ENCODE peak calls at places on chromosomes 3 and 15, in eight cellular contexts. One of them, this sample, is unnamed. For H3K27me3, the result is how much of the 10 kb centered on the place peaks cover.

GRCh38 chr3:134318166-134318565 is 56.1 kb downstream of the AMOTL2 start:
- DNase-seq in ovary: peak
- DNase-seq in stomach: no peak
- DNase-seq in upper lobe of left lung: no peak
- DNase-seq in colonic mucosa: peak
- DNase-seq in keratinocyte: no peak
- DNase-seq in cardiac muscle cell: no peak
- DNase-seq in bronchial epithelial cell: no peak
- DNase-seq in this sample: no peak

GRCh38 chr15:42137461-42138261 is 18.8 kb downstream of the PLA2G4F start:
- DNase-seq in ovary: no peak
- DNase-seq in stomach: peak
- DNase-seq in upper lobe of left lung: no peak
- DNase-seq in colonic mucosa: peak
- DNase-seq in keratinocyte: no peak
- DNase-seq in cardiac muscle cell: peak
- DNase-seq in bronchial epithelial cell: peak
- DNase-seq in this sample: no peak

GRCh38 chr3:182092662-182093262 is 381.0 kb downstream of the SOX2 start:
- DNase-seq in ovary: no peak
- DNase-seq in stomach: no peak
- DNase-seq in upper lobe of left lung: no peak
- DNase-seq in colonic mucosa: no peak
- DNase-seq in keratinocyte: no peak
- DNase-seq in cardiac muscle cell: no peak
- DNase-seq in bronchial epithelial cell: no peak
- DNase-seq in this sample: peak

GRCh38 chr3:134078169-134078821 is 48.6 kb upstream of the SLCO2A1 start:
- DNase-seq in ovary: no peak
- DNase-seq in stomach: no peak
- DNase-seq in upper lobe of left lung: no peak
- DNase-seq in colonic mucosa: no peak
- DNase-seq in keratinocyte: no peak
- DNase-seq in cardiac muscle cell: no peak
- DNase-seq in bronchial epithelial cell: no peak
- DNase-seq in this sample: no peak

GRCh38 chr3:69309810-69310209 is 76.1 kb downstream of the FRMD4B start:
- DNase-seq in ovary: no peak
- DNase-seq in stomach: no peak
- DNase-seq in upper lobe of left lung: no peak
- DNase-seq in colonic mucosa: peak
- DNase-seq in keratinocyte: no peak
- DNase-seq in cardiac muscle cell: peak
- DNase-seq in bronchial epithelial cell: peak
- DNase-seq in this sample: no peak

GRCh38 chr3:94036909-94037507 is 8.6 kb upstream of the STX19 start:
- DNase-seq in ovary: no peak
- DNase-seq in stomach: no peak
- DNase-seq in upper lobe of left lung: no peak
- DNase-seq in colonic mucosa: no peak
- DNase-seq in keratinocyte: no peak
- DNase-seq in cardiac muscle cell: peak
- DNase-seq in bronchial epithelial cell: peak
- DNase-seq in this sample: no peak

GRCh38 chr3:15159501-15160136 is 46.4 kb upstream of the CAPN7 start:
- DNase-seq in ovary: no peak
- DNase-seq in stomach: no peak
- DNase-seq in upper lobe of left lung: no peak
- DNase-seq in colonic mucosa: no peak
- DNase-seq in keratinocyte: no peak
- DNase-seq in cardiac muscle cell: peak
- DNase-seq in bronchial epithelial cell: no peak
- DNase-seq in this sample: no peak

GRCh38 chr3:102471001-102471400 is 36.2 kb downstream of the ZPLD1 start:
- DNase-seq in ovary: no peak
- DNase-seq in stomach: no peak
- DNase-seq in upper lobe of left lung: no peak
- DNase-seq in colonic mucosa: no peak
- DNase-seq in keratinocyte: no peak
- DNase-seq in cardiac muscle cell: no peak
- DNase-seq in bronchial epithelial cell: no peak
- DNase-seq in this sample: no peak

GRCh38 chr3:88767746-88768145 is 339.7 kb upstream of the EPHA3 start:
- DNase-seq in ovary: no peak
- DNase-seq in stomach: no peak
- DNase-seq in upper lobe of left lung: no peak
- DNase-seq in colonic mucosa: no peak
- DNase-seq in keratinocyte: no peak
- DNase-seq in cardiac muscle cell: no peak
- DNase-seq in bronchial epithelial cell: no peak
- DNase-seq in this sample: no peak

GRCh38 chr3:170761103-170761502 is 108.9 kb downstream of the RPL22L1 start:
- DNase-seq in ovary: no peak
- DNase-seq in stomach: no peak
- DNase-seq in upper lobe of left lung: no peak
- DNase-seq in colonic mucosa: no peak
- DNase-seq in keratinocyte: no peak
- DNase-seq in cardiac muscle cell: no peak
- DNase-seq in bronchial epithelial cell: peak
- DNase-seq in this sample: no peak

GRCh38 chr3:155702745-155703581 is 41.9 kb downstream of the PLCH1 start:
- DNase-seq in ovary: no peak
- DNase-seq in stomach: no peak
- DNase-seq in upper lobe of left lung: peak
- DNase-seq in colonic mucosa: no peak
- DNase-seq in keratinocyte: no peak
- DNase-seq in cardiac muscle cell: no peak
- DNase-seq in bronchial epithelial cell: peak
- DNase-seq in this sample: no peak

GRCh38 chr3:140768921-140769320 is 91.1 kb downstream of the TRIM42 start:
- DNase-seq in ovary: no peak
- DNase-seq in stomach: no peak
- DNase-seq in upper lobe of left lung: no peak
- DNase-seq in colonic mucosa: no peak
- DNase-seq in keratinocyte: no peak
- DNase-seq in cardiac muscle cell: no peak
- DNase-seq in bronchial epithelial cell: no peak
- DNase-seq in this sample: no peak

DNA sequence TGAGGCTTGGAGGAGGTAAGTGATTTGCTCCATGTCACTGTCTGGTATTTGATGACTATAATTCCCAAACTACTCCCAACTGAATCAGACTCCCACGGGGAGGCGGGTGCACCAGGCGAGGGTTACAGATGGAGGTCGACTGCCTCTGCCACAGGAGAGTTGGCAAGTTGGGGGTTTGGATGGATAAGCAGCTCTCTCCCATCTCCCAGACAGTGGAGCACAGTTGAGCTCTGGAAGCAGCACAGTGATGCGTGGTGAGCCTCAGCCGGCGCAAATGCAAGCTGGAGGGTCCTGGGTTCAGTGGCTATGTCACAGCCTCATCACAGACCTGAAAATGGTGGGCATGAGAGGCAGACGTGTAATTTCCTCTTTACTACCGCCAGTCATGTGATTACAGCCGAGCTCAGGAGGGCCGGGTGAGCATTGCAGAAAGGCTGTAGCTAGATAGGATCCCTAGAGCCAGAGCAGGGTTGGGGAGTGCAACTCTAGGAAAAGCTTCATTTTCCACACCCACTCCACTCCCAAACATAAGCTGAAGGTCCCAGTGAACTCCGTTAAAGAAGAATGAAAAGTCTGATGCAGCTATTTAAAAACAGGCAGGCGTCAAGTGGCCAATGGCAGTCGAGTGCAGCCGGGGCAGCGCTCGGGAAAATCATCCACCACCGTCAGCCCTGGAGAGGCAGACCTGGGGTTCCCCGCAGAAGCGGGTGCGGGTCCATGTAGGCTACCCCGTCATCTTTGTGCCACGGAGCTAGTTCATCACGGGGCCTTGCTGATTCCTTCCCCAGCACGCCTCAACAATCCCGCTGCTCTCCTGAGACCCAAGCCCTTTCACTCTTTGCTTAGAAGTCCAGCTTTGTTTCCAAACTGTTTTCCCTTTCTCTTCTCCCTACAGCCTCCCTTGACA is 33.3 kb upstream of the VPS8 start:
- DNase-seq in ovary: no peak
- DNase-seq in stomach: no peak
- DNase-seq in upper lobe of left lung: no peak
- DNase-seq in colonic mucosa: no peak
- DNase-seq in keratinocyte: no peak
- DNase-seq in cardiac muscle cell: peak
- DNase-seq in bronchial epithelial cell: no peak
- DNase-seq in this sample: no peak
- H3K27me3 ChIP-seq in ovary: under half
- H3K27me3 ChIP-seq in stomach: under half
- H3K27me3 ChIP-seq in upper lobe of left lung: under half
- H3K27me3 ChIP-seq in colonic mucosa: under half
- H3K27me3 ChIP-seq in keratinocyte: under half
- H3K27me3 ChIP-seq in cardiac muscle cell: under half
- H3K27me3 ChIP-seq in bronchial epithelial cell: under half
- H3K27me3 ChIP-seq in this sample: under half

GRCh38 chr3:195441971-195442572 is 748 bp downstream of the ACAP2 start:
- DNase-seq in ovary: peak
- DNase-seq in stomach: peak
- DNase-seq in upper lobe of left lung: peak
- DNase-seq in colonic mucosa: peak
- DNase-seq in keratinocyte: no peak
- DNase-seq in cardiac muscle cell: peak
- DNase-seq in bronchial epithelial cell: peak
- DNase-seq in this sample: peak
- TF ChIP-seq CTCF in ovary: no peak
- TF ChIP-seq CTCF in stomach: no peak
- TF ChIP-seq CTCF in upper lobe of left lung: no peak
- TF ChIP-seq CTCF in colonic mucosa: no peak
- TF ChIP-seq CTCF in keratinocyte: no peak
- TF ChIP-seq CTCF in cardiac muscle cell: no peak
- TF ChIP-seq CTCF in bronchial epithelial cell: no peak
- TF ChIP-seq CTCF in this sample: no peak

GRCh38 chr3:20076296-20076997 is 36.2 kb downstream of the KAT2B start:
- DNase-seq in ovary: no peak
- DNase-seq in stomach: no peak
- DNase-seq in upper lobe of left lung: no peak
- DNase-seq in colonic mucosa: no peak
- DNase-seq in keratinocyte: no peak
- DNase-seq in cardiac muscle cell: no peak
- DNase-seq in bronchial epithelial cell: no peak
- DNase-seq in this sample: no peak
- H3K4me3 ChIP-seq in ovary: no peak
- H3K4me3 ChIP-seq in stomach: no peak
- H3K4me3 ChIP-seq in upper lobe of left lung: no peak
- H3K4me3 ChIP-seq in colonic mucosa: no peak
- H3K4me3 ChIP-seq in keratinocyte: no peak
- H3K4me3 ChIP-seq in cardiac muscle cell: no peak
- H3K4me3 ChIP-seq in bronchial epithelial cell: no peak
- H3K4me3 ChIP-seq in this sample: no peak

GRCh38 chr15:60379466-60380274 is 18.1 kb downstream of the ANXA2 start:
- DNase-seq in ovary: no peak
- DNase-seq in stomach: no peak
- DNase-seq in upper lobe of left lung: no peak
- DNase-seq in colonic mucosa: peak
- DNase-seq in keratinocyte: no peak
- DNase-seq in cardiac muscle cell: peak
- DNase-seq in bronchial epithelial cell: peak
- DNase-seq in this sample: no peak
- H3K27me3 ChIP-seq in ovary: under half
- H3K27me3 ChIP-seq in stomach: under half
- H3K27me3 ChIP-seq in upper lobe of left lung: under half
- H3K27me3 ChIP-seq in colonic mucosa: under half
- H3K27me3 ChIP-seq in keratinocyte: under half
- H3K27me3 ChIP-seq in cardiac muscle cell: under half
- H3K27me3 ChIP-seq in bronchial epithelial cell: under half
- H3K27me3 ChIP-seq in this sample: under half

This sample was measured in GM06990.